ENCODE peak calls at places on chromosome 2, in four cellular contexts. One of them, this sample, is unnamed.
A peak's percentile ranks its signal among the peaks of the same experiment; 100 is the strongest.

GRCh38 chr2:233982421-233983121 is 65.4 kb downstream of the TRPM8 start:
- DNase-seq in adipocyte: peak; percentile 77
- DNase-seq in esophagus muscularis mucosa: no peak
- DNase-seq in psoas muscle: no peak
- DNase-seq in this sample: no peak

GRCh38 chr2:71784734-71785549 is 331.6 kb downstream of the DYSF start:
- DNase-seq in adipocyte: peak; percentile 69
- DNase-seq in psoas muscle: no peak
- DNase-seq in esophagus muscularis mucosa: peak; percentile 68
- DNase-seq in this sample: no peak

GRCh38 chr2:23454501-23455120 is 69.6 kb downstream of the KLHL29 start:
- DNase-seq in adipocyte: no peak
- DNase-seq in esophagus muscularis mucosa: no peak
- DNase-seq in psoas muscle: no peak
- DNase-seq in this sample: no peak

GRCh38 chr2:121866789-121867188 is 111.3 kb downstream of the TSN start:
- DNase-seq in adipocyte: peak; percentile 1
- DNase-seq in psoas muscle: no peak
- DNase-seq in esophagus muscularis mucosa: no peak
- DNase-seq in this sample: no peak

GRCh38 chr2:43370705-43371104 is 144.3 kb upstream of the ZFP36L2 start:
- DNase-seq in esophagus muscularis mucosa: no peak
- DNase-seq in adipocyte: peak; percentile 36
- DNase-seq in psoas muscle: no peak
- DNase-seq in this sample: no peak

GRCh38 chr2:85797959-85798358 is 44.2 kb downstream of the ATOH8 start:
- DNase-seq in esophagus muscularis mucosa: no peak
- DNase-seq in adipocyte: peak; percentile 66
- DNase-seq in psoas muscle: no peak
- DNase-seq in this sample: no peak

GRCh38 chr2:1518501-1518821 is 105.2 kb downstream of the TPO start:
- DNase-seq in adipocyte: no peak
- DNase-seq in psoas muscle: no peak
- DNase-seq in esophagus muscularis mucosa: no peak
- DNase-seq in this sample: no peak

GRCh38 chr2:184359379-184359778 is 238.9 kb upstream of the ZNF804A start:
- DNase-seq in esophagus muscularis mucosa: no peak
- DNase-seq in adipocyte: no peak
- DNase-seq in psoas muscle: no peak
- DNase-seq in this sample: no peak

GRCh38 chr2:168434164-168434563 is 21.9 kb upstream of the CERS6 start:
- DNase-seq in esophagus muscularis mucosa: no peak
- DNase-seq in psoas muscle: no peak
- DNase-seq in adipocyte: peak; percentile 20
- DNase-seq in this sample: peak; percentile 26

GRCh38 chr2:8849322-8849721 is 11.9 kb upstream of the KIDINS220 start:
- DNase-seq in esophagus muscularis mucosa: no peak
- DNase-seq in adipocyte: no peak
- DNase-seq in psoas muscle: no peak
- DNase-seq in this sample: no peak

GRCh38 chr2:11023326-11024009 is 111.7 kb downstream of the KCNF1 start:
- DNase-seq in esophagus muscularis mucosa: no peak
- DNase-seq in adipocyte: no peak
- DNase-seq in psoas muscle: no peak
- DNase-seq in this sample: no peak

GRCh38 chr2:182715121-182715895 is 749 bp upstream of the DNAJC10 start:
- DNase-seq in esophagus muscularis mucosa: no peak
- DNase-seq in adipocyte: peak; percentile 48
- DNase-seq in psoas muscle: no peak
- DNase-seq in this sample: no peak

GRCh38 chr2:102618452-102619413 is 620 bp upstream of the SLC9A2 start:
- DNase-seq in adipocyte: peak; percentile 31
- DNase-seq in esophagus muscularis mucosa: no peak
- DNase-seq in psoas muscle: no peak
- DNase-seq in this sample: no peak

GRCh38 chr2:177772529-177772928 is 300.0 kb downstream of the PDE11A start:
- DNase-seq in esophagus muscularis mucosa: no peak
- DNase-seq in psoas muscle: no peak
- DNase-seq in adipocyte: peak; percentile 71
- DNase-seq in this sample: no peak

GRCh38 chr2:109410021-109410815 is 203.5 kb downstream of the SEPTIN10 start:
- DNase-seq in psoas muscle: peak; percentile 81
- DNase-seq in esophagus muscularis mucosa: no peak
- DNase-seq in adipocyte: no peak
- DNase-seq in this sample: no peak

GRCh38 chr2:232231514-232231913 is 147.0 kb upstream of the ALPP start:
- DNase-seq in psoas muscle: no peak
- DNase-seq in esophagus muscularis mucosa: no peak
- DNase-seq in adipocyte: no peak
- DNase-seq in this sample: no peak

GRCh38 chr2:120740765-120741513 is 5.3 kb downstream of the GLI2 start:
- DNase-seq in adipocyte: no peak
- DNase-seq in psoas muscle: no peak
- DNase-seq in esophagus muscularis mucosa: peak; percentile 92
- DNase-seq in this sample: no peak

GRCh38 chr2:121849236-121849635 is 93.8 kb downstream of the TSN start:
- DNase-seq in psoas muscle: no peak
- DNase-seq in adipocyte: no peak
- DNase-seq in esophagus muscularis mucosa: no peak
- DNase-seq in this sample: no peak

GRCh38 chr2:28951910-28952805 is 28.9 kb upstream of the TOGARAM2 start:
- DNase-seq in esophagus muscularis mucosa: no peak
- DNase-seq in psoas muscle: peak; percentile 81
- DNase-seq in adipocyte: peak; percentile 33
- DNase-seq in this sample: no peak

GRCh38 chr2:43623052-43623451 is 14.0 kb upstream of the PLEKHH2 start:
- DNase-seq in adipocyte: no peak
- DNase-seq in esophagus muscularis mucosa: no peak
- DNase-seq in psoas muscle: no peak
- DNase-seq in this sample: peak; percentile 36

GRCh38 chr2:10487144-10488104 is 39.3 kb upstream of the ODC1 start:
- DNase-seq in esophagus muscularis mucosa: no peak
- DNase-seq in adipocyte: no peak
- DNase-seq in psoas muscle: no peak
- DNase-seq in this sample: no peak

GRCh38 chr2:43484323-43484930 is 111.4 kb downstream of the THADA start:
- DNase-seq in esophagus muscularis mucosa: no peak
- DNase-seq in adipocyte: peak; percentile 91
- DNase-seq in psoas muscle: no peak
- DNase-seq in this sample: no peak

GRCh38 chr2:233481368-233482142 is 85.0 kb downstream of the USP40 start:
- DNase-seq in psoas muscle: peak; percentile 60
- DNase-seq in adipocyte: no peak
- DNase-seq in esophagus muscularis mucosa: no peak
- DNase-seq in this sample: no peak

GRCh38 chr2:9256147-9256546 is 49.5 kb downstream of the ASAP2 start:
- DNase-seq in esophagus muscularis mucosa: no peak
- DNase-seq in adipocyte: no peak
- DNase-seq in psoas muscle: no peak
- DNase-seq in this sample: no peak

GRCh38 chr2:166651080-166651675 is 157.1 kb upstream of the SCN7A start:
- DNase-seq in psoas muscle: no peak
- DNase-seq in adipocyte: peak; percentile 76
- DNase-seq in esophagus muscularis mucosa: no peak
- DNase-seq in this sample: no peak

DNA sequence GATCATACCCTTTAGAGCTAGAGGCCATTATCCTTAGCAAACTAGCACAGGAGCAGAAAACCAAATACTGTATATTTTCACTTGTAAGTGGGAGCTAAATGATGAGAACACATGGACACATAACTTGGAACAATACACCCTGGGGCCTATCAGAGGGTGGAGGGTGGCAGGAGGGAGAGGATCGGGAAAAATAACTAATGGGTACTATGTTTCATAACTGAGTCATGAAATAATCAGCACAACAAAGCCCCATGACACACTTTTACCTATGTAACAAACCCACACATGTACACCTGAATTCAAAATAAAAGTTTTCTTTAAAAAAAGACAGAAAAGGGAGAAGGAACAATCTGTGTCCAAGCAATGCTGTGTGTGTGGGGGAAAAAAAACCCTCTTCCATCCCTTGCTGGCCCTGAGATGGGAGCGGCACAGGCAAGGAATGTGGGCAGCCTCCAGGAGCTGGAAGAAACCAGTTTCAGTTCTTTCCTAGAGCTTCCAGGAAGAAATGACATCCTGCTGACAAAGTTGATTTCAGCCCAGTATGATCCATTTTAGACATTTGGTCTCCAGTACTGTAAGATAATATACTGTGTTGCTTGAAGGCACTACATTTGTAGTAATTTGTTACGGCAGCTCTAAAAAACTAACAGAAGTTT is 458.7 kb upstream of the CNTNAP5 start:
- DNase-seq in psoas muscle: no peak
- DNase-seq in esophagus muscularis mucosa: no peak
- DNase-seq in adipocyte: no peak
- DNase-seq in this sample: no peak
- H3K9me3 ChIP-seq in psoas muscle: no peaks in the 10 kb centered on the region
- H3K9me3 ChIP-seq in esophagus muscularis mucosa: no peaks in the 10 kb centered on the region
- H3K9me3 ChIP-seq in adipocyte: no peaks in the 10 kb centered on the region
- H3K9me3 ChIP-seq in this sample: no peaks in the 10 kb centered on the region

GRCh38 chr2:150426724-150427123 is 60.7 kb downstream of the RND3 start:
- DNase-seq in esophagus muscularis mucosa: no peak
- DNase-seq in adipocyte: no peak
- DNase-seq in psoas muscle: no peak
- DNase-seq in this sample: no peak
- H3K9me3 ChIP-seq in esophagus muscularis mucosa: no peaks in the 10 kb centered on the region
- H3K9me3 ChIP-seq in adipocyte: no peaks in the 10 kb centered on the region
- H3K9me3 ChIP-seq in psoas muscle: no peaks in the 10 kb centered on the region
- H3K9me3 ChIP-seq in this sample: no peaks in the 10 kb centered on the region

GRCh38 chr2:161343235-161343634 is 35.0 kb downstream of the PSMD14 start:
- DNase-seq in adipocyte: no peak
- DNase-seq in esophagus muscularis mucosa: no peak
- DNase-seq in psoas muscle: no peak
- DNase-seq in this sample: no peak
- H3K9me3 ChIP-seq in adipocyte: no peaks in the 10 kb centered on the region
- H3K9me3 ChIP-seq in esophagus muscularis mucosa: no peaks in the 10 kb centered on the region
- H3K9me3 ChIP-seq in psoas muscle: no peaks in the 10 kb centered on the region
- H3K9me3 ChIP-seq in this sample: no peaks in the 10 kb centered on the region

GRCh38 chr2:130304726-130305125 is 38.0 kb upstream of the IMP4 start:
- DNase-seq in adipocyte: no peak
- DNase-seq in psoas muscle: no peak
- DNase-seq in esophagus muscularis mucosa: peak; percentile 83
- DNase-seq in this sample: no peak

GRCh38 chr2:130303142-130303541 is 39.6 kb upstream of the IMP4 start:
- DNase-seq in adipocyte: no peak
- DNase-seq in esophagus muscularis mucosa: no peak
- DNase-seq in psoas muscle: no peak
- DNase-seq in this sample: no peak

GRCh38 chr2:130300970-130301348 is 41.7 kb upstream of the IMP4 start:
- DNase-seq in adipocyte: no peak
- DNase-seq in esophagus muscularis mucosa: no peak
- DNase-seq in psoas muscle: no peak
- DNase-seq in this sample: no peak

GRCh38 chr2:130300258-130300969 is 42.3 kb upstream of the IMP4 start:
- DNase-seq in esophagus muscularis mucosa: no peak
- DNase-seq in psoas muscle: no peak
- DNase-seq in adipocyte: no peak
- DNase-seq in this sample: no peak

GRCh38 chr2:130302164-130302886 is 40.4 kb upstream of the IMP4 start:
- DNase-seq in adipocyte: no peak
- DNase-seq in esophagus muscularis mucosa: no peak
- DNase-seq in psoas muscle: no peak
- DNase-seq in this sample: no peak
- H3K9me3 ChIP-seq in adipocyte: no peaks in the 10 kb centered on the region
- H3K9me3 ChIP-seq in esophagus muscularis mucosa: no peaks in the 10 kb centered on the region
- H3K9me3 ChIP-seq in psoas muscle: no peaks in the 10 kb centered on the region
- H3K9me3 ChIP-seq in this sample: no peaks in the 10 kb centered on the region

GRCh38 chr2:13351068-13351467 is 634.3 kb downstream of the TRIB2 start:
- DNase-seq in psoas muscle: no peak
- DNase-seq in esophagus muscularis mucosa: no peak
- DNase-seq in adipocyte: no peak
- DNase-seq in this sample: no peak

DNA sequence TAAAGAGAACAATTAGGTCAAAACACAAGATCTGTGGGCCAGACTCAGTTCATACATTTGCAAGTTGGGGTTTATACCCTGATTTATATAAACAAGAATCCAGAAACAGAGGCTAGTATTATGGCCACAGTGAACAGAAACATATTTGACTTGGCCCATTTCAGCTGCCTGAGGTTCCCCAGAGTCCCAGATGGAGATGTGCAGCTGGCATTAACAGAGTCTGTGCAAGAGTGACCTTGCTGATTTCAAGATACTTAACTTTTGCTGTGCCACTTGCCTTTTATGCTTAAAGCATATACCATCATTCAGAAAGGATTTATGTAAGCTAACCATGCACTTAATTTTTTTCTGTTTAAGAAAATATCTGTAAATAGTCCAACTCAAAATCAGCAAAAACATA is 636.3 kb downstream of the TRIB2 start:
- DNase-seq in psoas muscle: no peak
- DNase-seq in adipocyte: no peak
- DNase-seq in esophagus muscularis mucosa: no peak
- DNase-seq in this sample: no peak
- H3K9me3 ChIP-seq in psoas muscle: no peaks in the 10 kb centered on the region
- H3K9me3 ChIP-seq in adipocyte: no peaks in the 10 kb centered on the region
- H3K9me3 ChIP-seq in esophagus muscularis mucosa: no peaks in the 10 kb centered on the region
- H3K9me3 ChIP-seq in this sample: peaks cover 4% of the 10 kb centered on the region

GRCh38 chr2:34419856-34420255 is 820.8 kb upstream of the FAM98A start:
- DNase-seq in adipocyte: no peak
- DNase-seq in psoas muscle: no peak
- DNase-seq in esophagus muscularis mucosa: no peak
- DNase-seq in this sample: no peak

DNA sequence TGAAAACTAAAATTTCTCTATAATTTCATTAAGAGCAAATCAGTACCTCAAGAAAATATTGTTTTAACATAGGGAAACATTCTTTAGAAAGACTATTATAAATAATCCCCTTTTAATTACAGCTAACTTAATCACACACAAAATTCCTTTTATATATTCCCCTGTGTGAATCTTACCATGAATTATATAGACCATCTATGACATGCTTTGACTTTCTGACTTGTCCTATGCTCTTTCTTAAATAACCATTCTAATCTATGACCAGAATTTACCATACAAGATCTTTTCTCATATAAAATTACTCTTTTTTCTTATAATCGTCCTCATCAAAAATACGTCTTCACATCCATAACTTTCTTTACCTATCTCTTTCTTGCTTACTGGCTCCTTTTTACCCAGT is 824.2 kb upstream of the FAM98A start:
- DNase-seq in esophagus muscularis mucosa: no peak
- DNase-seq in psoas muscle: no peak
- DNase-seq in adipocyte: no peak
- DNase-seq in this sample: no peak
- H3K9me3 ChIP-seq in esophagus muscularis mucosa: no peaks in the 10 kb centered on the region
- H3K9me3 ChIP-seq in psoas muscle: no peaks in the 10 kb centered on the region
- H3K9me3 ChIP-seq in adipocyte: peaks cover 15% of the 10 kb centered on the region
- H3K9me3 ChIP-seq in this sample: peaks cover 25% of the 10 kb centered on the region